ENCODE peak calls at places on chromosomes 12 and 14, in eight cellular contexts. F is gastrocnemius medialis, L is stomach, V is PC-9, W is tibial artery, C is PC-3, E is brain microvascular endothelial cell, N is left ventricle myocardium inferior. G is an unnamed sample.

GRCh38 chr14:64234877-64235651 is 59.1 kb downstream of the ESR2 start:
- DNase-seq in F (no peak), L (no peak), V (peak; percentile 57), W (no peak), C (peak; percentile 85), E (peak; percentile 56), N (no peak), G (peak; percentile 31)

GRCh38 chr14:63203618-63204406 is 431 bp upstream of the RHOJ start:
- DNase-seq in F (peak; percentile 62), L (peak; percentile 47), V (peak; percentile 28), W (peak; percentile 74), C (peak; percentile 53), E (peak; percentile 97), N (peak; percentile 79), G (peak; percentile 29)

GRCh38 chr12:132065609-132066344 is 78.3 kb downstream of the DDX51 start:
- DNase-seq in F (no peak), L (no peak), V (no peak), W (no peak), C (no peak), E (no peak), N (no peak), G (no peak)

GRCh38 chr12:558595-558994 is 98.9 kb downstream of the B4GALNT3 start:
- DNase-seq in F (no peak), L (no peak), V (no peak), W (no peak), C (no peak), E (no peak), N (no peak), G (no peak)

GRCh38 chr12:3236345-3237153 is 159.4 kb downstream of the TSPAN9 start:
- DNase-seq in F (peak; percentile 42), L (no peak), V (peak; percentile 88), W (no peak), C (peak; percentile 53), E (peak; percentile 82), N (no peak), G (peak; percentile 81)

GRCh38 chr12:28543021-28543890 is 353.0 kb downstream of the CCDC91 start:
- DNase-seq in F (no peak), L (no peak), V (no peak), W (no peak), C (no peak), E (no peak), N (no peak), G (no peak)

GRCh38 chr14:95314609-95315008 is 5.1 kb downstream of the CLMN start:
- DNase-seq in F (no peak), L (peak; percentile 49), V (peak; percentile 44), W (peak; percentile 45), C (peak; percentile 84), E (no peak), N (no peak), G (peak; percentile 94)

GRCh38 chr14:94050231-94050880 is 24.2 kb downstream of the OTUB2 start:
- DNase-seq in F (no peak), L (no peak), V (no peak), W (no peak), C (no peak), E (no peak), N (peak; percentile 81), G (no peak)

GRCh38 chr14:20278414-20278813 is 27.3 kb downstream of the TTC5 start:
- DNase-seq in F (no peak), L (no peak), V (no peak), W (no peak), C (peak; percentile 22), E (peak; percentile 40), N (no peak), G (peak; percentile 9)

GRCh38 chr12:118432812-118433540 is 56.6 kb downstream of the SUDS3 start:
- DNase-seq in F (no peak), L (no peak), V (no peak), W (no peak), C (no peak), E (peak; percentile 31), N (no peak), G (no peak)

GRCh38 chr14:69612759-69613145 is 1.4 kb downstream of the SUSD6 start:
- DNase-seq in F (no peak), L (no peak), V (no peak), W (no peak), C (peak; percentile 49), E (no peak), N (no peak), G (peak; percentile 28)

GRCh38 chr12:93848453-93849120 is 171.4 kb downstream of the CRADD start:
- DNase-seq in F (no peak), L (no peak), V (no peak), W (no peak), C (peak; percentile 13), E (no peak), N (no peak), G (no peak)

GRCh38 chr12:1644523-1645438 is 15.8 kb downstream of the WNT5B start:
- DNase-seq in F (peak; percentile 38), L (peak; percentile 80), V (no peak), W (peak; percentile 79), C (no peak), E (peak; percentile 75), N (peak; percentile 88), G (peak; percentile 34)

GRCh38 chr14:61565181-61565580 is 130.1 kb upstream of the HIF1A start:
- DNase-seq in F (no peak), L (no peak), V (no peak), W (no peak), C (peak; percentile 63), E (no peak), N (no peak), G (no peak)

GRCh38 chr12:66111605-66112004 is 18.9 kb downstream of the LLPH start:
- DNase-seq in F (no peak), L (no peak), V (no peak), W (no peak), C (no peak), E (no peak), N (no peak), G (no peak)

GRCh38 chr14:75615200-75615599 is 36.8 kb downstream of the FLVCR2 start:
- DNase-seq in F (no peak), L (no peak), V (no peak), W (peak; percentile 35), C (no peak), E (no peak), N (no peak), G (no peak)

GRCh38 chr14:102213984-102214658 is 74.4 kb downstream of the WDR20 start:
- DNase-seq in F (no peak), L (no peak), V (no peak), W (no peak), C (peak; percentile 38), E (no peak), N (no peak), G (no peak)
- TF ChIP-seq CTCF in F (no peak), L (no peak), V (peak; percentile 56), W (no peak), C (peak; percentile 70), E (peak; percentile 25), N (no peak), G (no peak)

DNA sequence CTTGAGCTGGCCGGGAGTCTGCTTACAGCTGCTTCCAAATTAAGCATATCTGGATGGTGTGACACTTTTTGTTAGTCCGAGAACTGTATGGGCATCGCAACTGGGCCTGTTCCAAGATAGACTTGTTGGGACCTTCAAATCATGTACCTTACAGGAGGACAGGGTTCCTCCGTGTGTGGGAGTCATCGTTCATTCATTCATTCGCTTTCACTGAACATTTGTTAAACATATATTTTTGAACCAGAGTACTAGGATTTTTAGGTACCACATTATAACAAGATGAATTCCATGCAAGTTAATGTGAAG is 387 bp upstream of the IPO8 start:
- DNase-seq in F (no peak), L (no peak), V (no peak), W (no peak), C (no peak), E (no peak), N (no peak), G (no peak)
- H3K27ac ChIP-seq in F (peak overlapping the region; percentile 91), L (peak overlapping the region; percentile 89), V (no peak overlapping the region), W (peak overlapping the region; percentile 82), C (no peak overlapping the region), E (peak overlapping the region; percentile 35), N (peak overlapping the region; percentile 70), G (peak overlapping the region; percentile 79)

DNA sequence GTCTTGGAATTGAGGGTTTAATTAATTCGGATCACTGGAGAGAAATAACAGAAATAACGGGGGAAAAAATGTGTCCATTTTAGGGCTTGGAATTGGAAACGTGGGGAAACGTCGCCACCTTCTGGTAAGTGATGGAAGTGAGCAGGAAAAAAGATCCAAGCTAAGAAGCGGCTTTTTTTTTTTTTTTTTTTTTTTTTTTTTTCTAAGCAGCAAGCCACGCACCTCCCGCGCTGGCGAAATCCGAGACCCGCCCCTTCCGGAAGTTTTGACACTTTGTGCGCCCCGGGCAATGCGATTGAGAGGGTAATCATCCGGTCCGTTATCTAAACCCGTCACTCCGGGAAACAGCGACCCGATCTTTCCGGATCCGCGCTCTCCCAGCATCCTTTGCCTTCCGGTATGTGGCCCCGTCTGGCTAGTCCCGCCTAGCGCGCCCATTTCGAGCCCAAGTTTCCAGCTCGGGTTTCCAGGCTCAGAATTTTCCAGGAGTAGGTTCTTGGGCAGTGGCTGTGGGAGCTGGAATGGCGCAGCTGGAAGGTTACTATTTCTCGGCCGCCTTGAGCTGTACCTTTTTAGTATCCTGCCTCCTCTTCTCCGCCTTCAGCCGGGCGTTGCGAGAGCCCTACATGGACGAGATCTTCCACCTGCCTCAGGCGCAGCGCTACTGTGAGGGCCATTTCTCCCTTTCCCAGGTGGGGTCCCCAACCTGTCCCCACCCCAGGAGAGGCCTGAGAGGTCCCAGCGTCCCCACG is at the start of gene ALG10:
- DNase-seq in F (peak; percentile 95), L (peak; percentile 96), V (peak; percentile 99), W (peak; percentile 97), C (peak; percentile 98), E (peak; percentile 97), N (peak; percentile 94), G (peak; percentile 84)
- TF ChIP-seq CTCF in F (peak; percentile 64), L (peak; percentile 66), V (peak; percentile 86), W (peak; percentile 63), C (peak; percentile 69), E (peak; percentile 73), N (peak; percentile 84), G (peak; percentile 52)

DNA sequence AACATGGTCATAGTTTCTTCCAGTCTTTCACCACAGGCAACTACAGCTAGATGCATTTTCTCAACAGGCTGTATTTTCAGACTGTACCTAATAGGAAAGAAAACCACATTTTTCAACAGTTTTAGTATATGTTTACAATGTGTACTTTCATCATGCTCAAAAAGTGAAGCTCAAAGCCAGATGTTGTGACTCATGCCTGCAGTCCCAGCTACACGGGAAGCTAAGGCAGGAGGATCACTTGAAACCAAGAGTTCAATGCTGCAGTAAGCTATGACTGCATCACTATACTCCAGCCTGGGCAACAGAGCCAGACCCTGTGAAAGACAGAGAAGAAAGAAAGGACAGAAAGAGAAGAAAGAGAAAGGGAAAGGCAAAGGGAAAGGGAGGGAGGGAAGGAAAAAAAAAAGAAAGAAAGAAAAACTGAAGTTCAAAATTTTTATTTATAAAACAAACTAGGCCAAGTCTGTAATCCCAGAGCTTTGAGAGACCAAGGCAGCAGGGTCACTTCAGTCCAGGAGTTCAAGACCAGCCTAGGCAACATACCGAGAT is 25.5 kb downstream of the GXYLT1 start:
- DNase-seq in F (no peak), L (no peak), V (no peak), W (no peak), C (peak; percentile 29), E (peak; percentile 63), N (no peak), G (no peak)
- H3K27ac ChIP-seq in F (no peak overlapping the region), L (no peak overlapping the region), V (no peak overlapping the region), W (no peak overlapping the region), C (no peak overlapping the region), E (no peak overlapping the region), N (no peak overlapping the region), G (no peak overlapping the region)

GRCh38 chr14:101738921-101739320 is 22.6 kb upstream of the PPP2R5C start:
- DNase-seq in F (no peak), L (no peak), V (no peak), W (no peak), C (no peak), E (no peak), N (no peak), G (no peak)
- TF ChIP-seq CTCF in F (no peak), L (no peak), V (no peak), W (no peak), C (no peak), E (no peak), N (no peak), G (no peak)

G was measured in RWPE1.